ENCODE peak calls at places on chromosomes 4 and X, in ten cellular contexts. One of them, this sample, is unnamed.

GRCh38 chr4:89765966-89766365 is 71.0 kb downstream of the SNCA start:
- DNase-seq in activated CD4-positive, alpha-beta T cell treated with anti-CD3 and anti-CD28 coated beads, Interleukin-2, amount 10 ng/mL, durations not matched to agents 7 days and 5 days: no peak
- DNase-seq in amygdala: peak; percentile 14
- DNase-seq in kidney epithelial cell: no peak
- DNase-seq in amniotic stem cell: peak; percentile 81
- DNase-seq in H9: no peak
- DNase-seq in psoas muscle: no peak
- DNase-seq in lower leg skin: no peak
- DNase-seq in T-cell: no peak
- DNase-seq in NCI-H1048: no peak
- DNase-seq in this sample: no peak

GRCh38 chr4:52057196-52057595 is 6.1 kb downstream of the SPATA18 start:
- DNase-seq in activated CD4-positive, alpha-beta T cell treated with anti-CD3 and anti-CD28 coated beads, Interleukin-2, amount 10 ng/mL, durations not matched to agents 7 days and 5 days: no peak
- DNase-seq in amygdala: no peak
- DNase-seq in kidney epithelial cell: no peak
- DNase-seq in amniotic stem cell: no peak
- DNase-seq in H9: no peak
- DNase-seq in psoas muscle: no peak
- DNase-seq in lower leg skin: no peak
- DNase-seq in T-cell: no peak
- DNase-seq in NCI-H1048: no peak
- DNase-seq in this sample: no peak

GRCh38 chr4:141459020-141459419 is 177.4 kb upstream of the IL15 start:
- DNase-seq in activated CD4-positive, alpha-beta T cell treated with anti-CD3 and anti-CD28 coated beads, Interleukin-2, amount 10 ng/mL, durations not matched to agents 7 days and 5 days: no peak
- DNase-seq in amygdala: no peak
- DNase-seq in kidney epithelial cell: no peak
- DNase-seq in amniotic stem cell: no peak
- DNase-seq in H9: no peak
- DNase-seq in psoas muscle: no peak
- DNase-seq in lower leg skin: no peak
- DNase-seq in T-cell: no peak
- DNase-seq in NCI-H1048: no peak
- DNase-seq in this sample: no peak

GRCh38 chr4:20544645-20545044 is 155.6 kb upstream of the PACRGL start:
- DNase-seq in activated CD4-positive, alpha-beta T cell treated with anti-CD3 and anti-CD28 coated beads, Interleukin-2, amount 10 ng/mL, durations not matched to agents 7 days and 5 days: no peak
- DNase-seq in amygdala: no peak
- DNase-seq in kidney epithelial cell: no peak
- DNase-seq in amniotic stem cell: peak; percentile 36
- DNase-seq in H9: no peak
- DNase-seq in psoas muscle: no peak
- DNase-seq in lower leg skin: no peak
- DNase-seq in T-cell: no peak
- DNase-seq in NCI-H1048: no peak
- DNase-seq in this sample: peak; percentile 8

GRCh38 chr4:80010316-80010715 is 62.7 kb downstream of the ANTXR2 start:
- DNase-seq in activated CD4-positive, alpha-beta T cell treated with anti-CD3 and anti-CD28 coated beads, Interleukin-2, amount 10 ng/mL, durations not matched to agents 7 days and 5 days: no peak
- DNase-seq in amygdala: no peak
- DNase-seq in kidney epithelial cell: no peak
- DNase-seq in amniotic stem cell: no peak
- DNase-seq in H9: no peak
- DNase-seq in psoas muscle: no peak
- DNase-seq in lower leg skin: no peak
- DNase-seq in T-cell: no peak
- DNase-seq in NCI-H1048: no peak
- DNase-seq in this sample: no peak

GRCh38 chrX:1581132-1581531 is 10.3 kb upstream of the AKAP17A start:
- DNase-seq in activated CD4-positive, alpha-beta T cell treated with anti-CD3 and anti-CD28 coated beads, Interleukin-2, amount 10 ng/mL, durations not matched to agents 7 days and 5 days: peak; percentile 83
- DNase-seq in amygdala: no peak
- DNase-seq in kidney epithelial cell: no peak
- DNase-seq in amniotic stem cell: no peak
- DNase-seq in H9: peak; percentile 56
- DNase-seq in psoas muscle: no peak
- DNase-seq in lower leg skin: no peak
- DNase-seq in T-cell: peak; percentile 70
- DNase-seq in NCI-H1048: peak; percentile 47
- DNase-seq in this sample: no peak

GRCh38 chr4:185115827-185116232 is 27.2 kb upstream of the SLC25A4 start:
- DNase-seq in activated CD4-positive, alpha-beta T cell treated with anti-CD3 and anti-CD28 coated beads, Interleukin-2, amount 10 ng/mL, durations not matched to agents 7 days and 5 days: no peak
- DNase-seq in amygdala: no peak
- DNase-seq in kidney epithelial cell: peak; percentile 77
- DNase-seq in amniotic stem cell: no peak
- DNase-seq in H9: peak; percentile 89
- DNase-seq in psoas muscle: peak; percentile 65
- DNase-seq in lower leg skin: no peak
- DNase-seq in T-cell: no peak
- DNase-seq in NCI-H1048: no peak
- DNase-seq in this sample: peak; percentile 40

GRCh38 chr4:140641789-140642439 is 73.2 kb upstream of the UCP1 start:
- DNase-seq in activated CD4-positive, alpha-beta T cell treated with anti-CD3 and anti-CD28 coated beads, Interleukin-2, amount 10 ng/mL, durations not matched to agents 7 days and 5 days: no peak
- DNase-seq in amygdala: no peak
- DNase-seq in kidney epithelial cell: no peak
- DNase-seq in amniotic stem cell: no peak
- DNase-seq in H9: peak; percentile 81
- DNase-seq in psoas muscle: no peak
- DNase-seq in lower leg skin: no peak
- DNase-seq in T-cell: no peak
- DNase-seq in NCI-H1048: no peak
- DNase-seq in this sample: no peak

GRCh38 chrX:55450259-55450658 is 1.7 kb upstream of the MAGEH1 start:
- DNase-seq in activated CD4-positive, alpha-beta T cell treated with anti-CD3 and anti-CD28 coated beads, Interleukin-2, amount 10 ng/mL, durations not matched to agents 7 days and 5 days: no peak
- DNase-seq in amygdala: peak; percentile 9
- DNase-seq in kidney epithelial cell: no peak
- DNase-seq in amniotic stem cell: no peak
- DNase-seq in H9: no peak
- DNase-seq in psoas muscle: no peak
- DNase-seq in lower leg skin: no peak
- DNase-seq in T-cell: no peak
- DNase-seq in NCI-H1048: no peak
- DNase-seq in this sample: no peak

GRCh38 chr4:102390438-102390837 is 45.2 kb upstream of the SLC39A8 start:
- DNase-seq in activated CD4-positive, alpha-beta T cell treated with anti-CD3 and anti-CD28 coated beads, Interleukin-2, amount 10 ng/mL, durations not matched to agents 7 days and 5 days: no peak
- DNase-seq in amygdala: no peak
- DNase-seq in kidney epithelial cell: peak; percentile 47
- DNase-seq in amniotic stem cell: no peak
- DNase-seq in H9: no peak
- DNase-seq in psoas muscle: no peak
- DNase-seq in lower leg skin: no peak
- DNase-seq in T-cell: no peak
- DNase-seq in NCI-H1048: no peak
- DNase-seq in this sample: no peak

GRCh38 chr4:128796934-128797333 is 12.6 kb upstream of the JADE1 start:
- DNase-seq in activated CD4-positive, alpha-beta T cell treated with anti-CD3 and anti-CD28 coated beads, Interleukin-2, amount 10 ng/mL, durations not matched to agents 7 days and 5 days: no peak
- DNase-seq in amygdala: no peak
- DNase-seq in kidney epithelial cell: no peak
- DNase-seq in amniotic stem cell: no peak
- DNase-seq in H9: no peak
- DNase-seq in psoas muscle: no peak
- DNase-seq in lower leg skin: no peak
- DNase-seq in T-cell: no peak
- DNase-seq in NCI-H1048: no peak
- DNase-seq in this sample: no peak

GRCh38 chrX:120668357-120668756 is 38.5 kb upstream of the C1GALT1C1 start:
- DNase-seq in activated CD4-positive, alpha-beta T cell treated with anti-CD3 and anti-CD28 coated beads, Interleukin-2, amount 10 ng/mL, durations not matched to agents 7 days and 5 days: no peak
- DNase-seq in amygdala: no peak
- DNase-seq in kidney epithelial cell: no peak
- DNase-seq in amniotic stem cell: no peak
- DNase-seq in H9: no peak
- DNase-seq in psoas muscle: no peak
- DNase-seq in lower leg skin: no peak
- DNase-seq in T-cell: no peak
- DNase-seq in NCI-H1048: no peak
- DNase-seq in this sample: no peak

GRCh38 chr4:67437974-67438713 is 107.2 kb downstream of the CENPC start:
- DNase-seq in activated CD4-positive, alpha-beta T cell treated with anti-CD3 and anti-CD28 coated beads, Interleukin-2, amount 10 ng/mL, durations not matched to agents 7 days and 5 days: no peak
- DNase-seq in amygdala: no peak
- DNase-seq in kidney epithelial cell: no peak
- DNase-seq in amniotic stem cell: peak; percentile 30
- DNase-seq in H9: no peak
- DNase-seq in psoas muscle: no peak
- DNase-seq in lower leg skin: no peak
- DNase-seq in T-cell: no peak
- DNase-seq in NCI-H1048: no peak
- DNase-seq in this sample: no peak

GRCh38 chr4:151553874-151554273 is 144.9 kb downstream of the FHIP1A start:
- DNase-seq in activated CD4-positive, alpha-beta T cell treated with anti-CD3 and anti-CD28 coated beads, Interleukin-2, amount 10 ng/mL, durations not matched to agents 7 days and 5 days: no peak
- DNase-seq in amygdala: no peak
- DNase-seq in kidney epithelial cell: no peak
- DNase-seq in amniotic stem cell: no peak
- DNase-seq in H9: no peak
- DNase-seq in psoas muscle: no peak
- DNase-seq in lower leg skin: no peak
- DNase-seq in T-cell: no peak
- DNase-seq in NCI-H1048: no peak
- DNase-seq in this sample: no peak

GRCh38 chrX:41481264-41482109 is 34.3 kb downstream of the NYX start:
- DNase-seq in activated CD4-positive, alpha-beta T cell treated with anti-CD3 and anti-CD28 coated beads, Interleukin-2, amount 10 ng/mL, durations not matched to agents 7 days and 5 days: peak; percentile 6
- DNase-seq in amygdala: no peak
- DNase-seq in kidney epithelial cell: no peak
- DNase-seq in amniotic stem cell: no peak
- DNase-seq in H9: peak; percentile 76
- DNase-seq in psoas muscle: no peak
- DNase-seq in lower leg skin: no peak
- DNase-seq in T-cell: no peak
- DNase-seq in NCI-H1048: no peak
- DNase-seq in this sample: no peak